ENCODE peak calls at places on chromosomes 6 and 20, in seven cellular contexts. M, K, D, Q, T, N and J are unnamed samples.

GRCh38 chr6:158517038-158517437 is 42.9 kb upstream of the TMEM181 start:
- DNase-seq in K (no peak), T (no peak), N (no peak), Q (no peak), D (no peak), M (no peak), J (no peak)

GRCh38 chr20:19784511-19785172 is 26.6 kb downstream of the RIN2 start:
- DNase-seq in K (peak; percentile 75), T (peak; percentile 9), M (peak; percentile 77), N (peak; percentile 52), D (peak; percentile 69), Q (no peak), J (peak; percentile 95)

GRCh38 chr6:109867009-109867969 is 110.8 kb upstream of the GPR6 start:
- DNase-seq in Q (no peak), N (peak; percentile 51), M (no peak), D (no peak), T (no peak), K (no peak), J (peak; percentile 12)

GRCh38 chr20:12911372-12911771 is 97.4 kb upstream of the SPTLC3 start:
- DNase-seq in Q (no peak), K (no peak), M (no peak), N (no peak), D (no peak), T (no peak), J (no peak)

GRCh38 chr6:156980948-156981347 is 203.8 kb downstream of the ARID1B start:
- DNase-seq in N (no peak), D (no peak), T (no peak), Q (no peak), K (no peak), M (no peak), J (no peak)

GRCh38 chr6:26223677-26224546 is 136.7 kb downstream of the HFE start:
- DNase-seq in K (peak; percentile 92), Q (no peak), T (peak; percentile 78), D (peak; percentile 36), N (no peak), M (peak; percentile 91), J (peak; percentile 79)

GRCh38 chr20:17568972-17569471 is 853 bp upstream of the DSTN start:
- DNase-seq in K (peak; percentile 95), D (peak; percentile 81), T (no peak), N (peak; percentile 56), M (peak; percentile 91), Q (peak; percentile 41), J (peak; percentile 77)

GRCh38 chr6:42467651-42468050 is 15.9 kb upstream of the TRERF1 start:
- DNase-seq in M (no peak), N (peak; percentile 51), D (no peak), K (no peak), Q (no peak), T (no peak), J (no peak)

GRCh38 chr20:51500311-51500710 is 42.2 kb downstream of the NFATC2 start:
- DNase-seq in M (no peak), Q (no peak), K (no peak), N (peak; percentile 33), T (peak; percentile 37), D (no peak), J (no peak)

GRCh38 chr6:39381535-39382140 is 59.1 kb upstream of the KCNK16 start:
- DNase-seq in D (no peak), M (no peak), Q (no peak), T (no peak), K (no peak), N (no peak), J (no peak)

GRCh38 chr6:69005194-69005593 is 370.1 kb downstream of the ADGRB3 start:
- DNase-seq in T (no peak), D (no peak), N (no peak), M (no peak), K (no peak), Q (no peak), J (no peak)

GRCh38 chr6:117540670-117541069 is 58.2 kb downstream of the DCBLD1 start:
- DNase-seq in N (no peak), K (no peak), M (no peak), D (no peak), Q (no peak), T (no peak), J (no peak)

GRCh38 chr6:119137194-119138072 is 59.0 kb upstream of the FAM184A start:
- DNase-seq in M (no peak), D (no peak), T (no peak), Q (no peak), N (peak; percentile 83), K (no peak), J (no peak)

GRCh38 chr20:62770111-62770910 is 26.0 kb upstream of the MRGBP start:
- DNase-seq in D (no peak), Q (no peak), T (no peak), K (no peak), M (no peak), N (no peak), J (no peak)

GRCh38 chr6:167093922-167094432 is 28.9 kb upstream of the CCR6 start:
- DNase-seq in Q (no peak), N (no peak), T (peak; percentile 90), M (no peak), D (no peak), K (no peak), J (no peak)

GRCh38 chr20:845226-845868 is 11.8 kb downstream of the FAM110A start:
- DNase-seq in T (no peak), M (no peak), K (no peak), Q (no peak), D (no peak), N (no peak), J (no peak)

GRCh38 chr20:33674294-33675126 is at the start of gene NECAB3:
- DNase-seq in D (peak; percentile 96), M (no peak), K (peak; percentile 82), T (no peak), N (peak; percentile 90), Q (no peak), J (peak; percentile 87)

GRCh38 chr6:84825461-84825860 is 61.1 kb upstream of the TBX18 start:
- DNase-seq in Q (no peak), N (peak; percentile 26), T (no peak), M (no peak), K (no peak), D (no peak), J (no peak)

GRCh38 chr6:169724554-169725269 is 412 bp upstream of the PHF10 start:
- DNase-seq in K (peak; percentile 61), N (peak; percentile 73), M (no peak), D (peak; percentile 97), Q (no peak), T (no peak), J (peak; percentile 43)

GRCh38 chr6:169725270-169726048 is 1.2 kb upstream of the PHF10 start:
- DNase-seq in N (peak; percentile 93), D (peak; percentile 65), M (no peak), T (no peak), Q (no peak), K (peak; percentile 97), J (no peak)

GRCh38 chr6:169723200-169723909 is 945 bp downstream of the PHF10 start:
- DNase-seq in Q (no peak), N (peak; percentile 86), K (peak; percentile 39), T (no peak), M (no peak), D (peak; percentile 81), J (peak; percentile 39)

GRCh38 chr6:169722362-169723199 is 1.7 kb downstream of the PHF10 start:
- DNase-seq in K (peak; percentile 81), M (no peak), Q (no peak), T (no peak), D (peak; percentile 47), N (peak; percentile 68), J (peak; percentile 33)

DNA sequence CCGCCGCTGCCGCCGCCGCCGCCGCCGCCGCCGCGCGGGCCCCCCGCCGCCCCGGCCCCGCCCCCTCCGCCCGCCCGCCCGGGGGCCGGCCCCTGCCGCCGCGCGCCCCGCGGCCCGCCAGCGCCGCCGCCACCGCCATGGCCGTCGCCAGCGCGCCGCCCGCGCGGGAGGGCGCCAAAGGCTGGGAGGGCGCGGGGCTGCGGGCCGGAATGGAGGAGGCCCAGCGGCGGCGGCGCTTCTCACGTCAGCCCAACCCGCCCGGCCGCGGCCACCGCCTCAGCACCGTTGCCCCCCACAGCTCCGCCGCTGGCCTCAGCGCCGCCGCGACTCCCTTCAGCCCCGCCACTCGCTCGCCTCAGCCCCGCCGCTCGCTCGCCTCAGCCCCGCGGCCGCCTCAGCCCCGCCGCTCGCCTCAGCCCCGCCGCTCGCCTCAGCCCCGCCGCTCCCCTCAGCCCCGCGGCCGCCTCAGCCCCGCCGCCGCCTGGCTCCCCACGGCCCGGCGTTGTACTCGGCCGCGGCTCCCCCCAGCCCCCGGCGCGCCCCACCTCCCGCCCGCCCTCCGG is at the start of gene PHF10:
- DNase-seq in K (no peak), N (peak; percentile 59), T (no peak), D (peak; percentile 84), M (no peak), Q (no peak), J (peak; percentile 57)
- TF ChIP-seq JUND in K (no peak), N (no peak), T (no peak), D (no peak), M (no peak), Q (no peak), J (no peak)

DNA sequence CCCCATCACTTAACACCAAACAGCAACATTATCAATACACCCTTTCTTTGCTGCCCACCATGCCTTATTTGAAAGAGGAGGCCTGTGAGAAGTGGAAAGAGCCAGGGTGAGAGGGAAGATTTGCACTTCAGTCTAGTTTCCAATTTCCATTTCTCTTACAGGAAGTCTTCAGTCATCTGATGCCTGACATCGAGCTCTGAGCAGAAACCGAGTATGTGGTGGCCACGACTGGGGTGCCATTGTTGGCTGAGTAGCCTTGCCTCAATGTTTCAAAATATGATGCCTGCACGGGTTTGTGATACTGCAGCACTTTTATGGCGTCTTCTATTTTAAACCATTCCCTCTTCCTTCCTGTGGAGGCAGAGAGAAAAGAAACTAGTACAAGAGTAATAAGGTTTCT is 39.8 kb upstream of the SMIM29 start:
- DNase-seq in M (no peak), Q (no peak), D (no peak), T (peak; percentile 47), N (no peak), K (no peak), J (no peak)
- TF ChIP-seq JUND in M (no peak), Q (no peak), D (no peak), T (no peak), N (no peak), K (no peak), J (no peak)

GRCh38 chr6:31906122-31906521 is 4.2 kb upstream of the ZBTB12 start:
- DNase-seq in M (no peak), Q (no peak), D (no peak), T (no peak), K (no peak), N (no peak), J (no peak)

GRCh38 chr6:31905041-31905440 is 3.2 kb upstream of the ZBTB12 start:
- DNase-seq in T (no peak), M (no peak), N (no peak), K (no peak), Q (no peak), D (no peak), J (no peak)

GRCh38 chr6:31912186-31912585 is 10.3 kb upstream of the ZBTB12 start:
- DNase-seq in T (no peak), M (no peak), Q (no peak), N (no peak), K (no peak), D (no peak), J (no peak)

GRCh38 chr6:31907158-31907813 is 5.4 kb upstream of the ZBTB12 start:
- DNase-seq in T (no peak), N (peak; percentile 62), K (peak; percentile 86), M (no peak), Q (no peak), D (no peak), J (no peak)

GRCh38 chr6:31908791-31909190 is 6.9 kb upstream of the ZBTB12 start:
- DNase-seq in T (peak; percentile 68), N (peak; percentile 26), Q (no peak), D (no peak), K (peak; percentile 60), M (no peak), J (peak; percentile 19)
- TF ChIP-seq JUND in T (no peak), N (no peak), Q (no peak), D (no peak), K (no peak), M (no peak), J (no peak)

GRCh38 chr20:57265649-57266250 is 691 bp downstream of the BMP7 start:
- DNase-seq in M (no peak), D (peak; percentile 79), Q (no peak), T (no peak), K (no peak), N (no peak), J (peak; percentile 69)
- TF ChIP-seq JUND in M (no peak), D (no peak), Q (no peak), T (no peak), K (no peak), N (no peak), J (no peak)